ENCODE peak calls at places on chromosomes 3 and 15, in six cellular contexts. R is GM12891, P is thyroid gland, D is esophagus squamous epithelium, Q is IMR-90, G is GM12892. N is an unnamed sample.

GRCh38 chr3:195767792-195768191 is 43.9 kb downstream of the MUC4 start:
- DNase-seq in Q (no peak), G (no peak), R (no peak), D (no peak), P (no peak), N (no peak)

GRCh38 chr3:115562636-115563267 is 60.6 kb upstream of the GAP43 start:
- DNase-seq in D (no peak), Q (no peak), P (no peak), R (no peak), G (no peak), N (no peak)

GRCh38 chr15:81524496-81524895 is 150.5 kb upstream of the TMC3 start:
- DNase-seq in P (no peak), Q (no peak), D (no peak), G (no peak), R (no peak), N (no peak)

GRCh38 chr3:133489466-133490085 is 83.9 kb upstream of the CDV3 start:
- DNase-seq in G (no peak), Q (peak), D (no peak), P (no peak), R (no peak), N (no peak)

GRCh38 chr15:51888593-51889195 is 59.2 kb downstream of the TMOD3 start:
- DNase-seq in G (no peak), P (no peak), Q (peak), D (no peak), R (no peak), N (no peak)

GRCh38 chr3:133667118-133667517 is 5.4 kb upstream of the TOPBP1 start:
- DNase-seq in Q (no peak), G (no peak), R (no peak), D (no peak), P (no peak), N (no peak)

GRCh38 chr15:31486506-31486905 is 159.9 kb downstream of the KLF13 start:
- DNase-seq in G (no peak), R (no peak), D (no peak), P (no peak), Q (no peak), N (no peak)

GRCh38 chr3:194298331-194299227 is 52.5 kb downstream of the CPN2 start:
- DNase-seq in G (no peak), Q (no peak), D (no peak), R (no peak), P (peak), N (no peak)

GRCh38 chr3:127078626-127079025 is 95.7 kb downstream of the PLXNA1 start:
- DNase-seq in Q (no peak), P (no peak), G (no peak), D (no peak), R (no peak), N (no peak)

GRCh38 chr15:38071211-38071972 is 137.0 kb downstream of the TMCO5A start:
- DNase-seq in D (no peak), G (no peak), Q (no peak), P (no peak), R (no peak), N (no peak)

GRCh38 chr15:69032006-69032405 is 17.5 kb downstream of the NOX5 start:
- DNase-seq in Q (no peak), P (no peak), R (no peak), G (no peak), D (no peak), N (no peak)

GRCh38 chr3:18872466-18872865 is 275.8 kb upstream of the KCNH8 start:
- DNase-seq in R (no peak), G (no peak), D (no peak), P (no peak), Q (no peak), N (no peak)

GRCh38 chr3:133464573-133464972 is 64.7 kb downstream of the BFSP2 start:
- DNase-seq in R (no peak), G (no peak), P (peak), Q (peak), D (no peak), N (no peak)

GRCh38 chr15:28005004-28005527 is 94.0 kb downstream of the OCA2 start:
- DNase-seq in R (no peak), G (no peak), Q (no peak), P (no peak), D (no peak), N (no peak)

GRCh38 chr3:127680146-127680661 is 7.5 kb downstream of the ABTB1 start:
- DNase-seq in R (no peak), D (no peak), G (no peak), P (no peak), Q (no peak), N (no peak)

GRCh38 chr15:65824031-65824743 is 32.1 kb upstream of the DENND4A start:
- DNase-seq in Q (peak), G (no peak), D (no peak), R (no peak), P (peak), N (peak)

GRCh38 chr15:61549727-61550126 is 320.6 kb upstream of the RORA start:
- DNase-seq in R (no peak), G (no peak), P (no peak), Q (no peak), D (no peak), N (no peak)

GRCh38 chr3:161559177-161559998 is 62.8 kb downstream of the OTOL1 start:
- DNase-seq in R (no peak), Q (peak), P (peak), D (no peak), G (no peak), N (no peak)

GRCh38 chr3:62201438-62202035 is 171.8 kb downstream of the FEZF2 start:
- DNase-seq in Q (peak), D (no peak), P (no peak), R (peak), G (no peak), N (no peak)

GRCh38 chr15:75578948-75579908 is at the start of gene PTPN9:
- DNase-seq in G (peak), R (peak), Q (peak), D (no peak), P (peak), N (peak)

GRCh38 chr3:32153414-32154016 is 47.1 kb downstream of the GPD1L start:
- DNase-seq in D (no peak), R (no peak), P (no peak), Q (no peak), G (no peak), N (no peak)
- TF ChIP-seq POLR2A in D (no peak), R (no peak), P (no peak), Q (no peak), G (no peak), N (no peak)

GRCh38 chr3:134879991-134880390 is 84.9 kb downstream of the EPHB1 start:
- DNase-seq in R (no peak), Q (no peak), P (no peak), D (no peak), G (no peak), N (no peak)
- TF ChIP-seq POLR2A in R (no peak), Q (no peak), P (no peak), D (no peak), G (no peak), N (no peak)

GRCh38 chr3:49856181-49857005 is at the start of gene TRAIP:
- DNase-seq in P (peak), R (peak), D (peak), G (peak), Q (peak), N (peak)
- TF ChIP-seq POLR2A in P (peak), R (peak), D (peak), G (peak), Q (no peak), N (no peak)

GRCh38 chr3:138114988-138115971 is at the start of gene DZIP1L:
- DNase-seq in G (peak), D (no peak), Q (peak), R (peak), P (peak), N (peak)
- TF ChIP-seq POLR2A in G (no peak), D (peak), Q (peak), R (no peak), P (peak), N (peak)

GRCh38 chr3:146159616-146160232 is 1.3 kb downstream of the PLOD2 start:
- DNase-seq in G (no peak), Q (no peak), R (no peak), D (no peak), P (no peak), N (no peak)

GRCh38 chr3:146161725-146162047 is 702 bp upstream of the PLOD2 start:
- DNase-seq in G (no peak), R (no peak), Q (peak), P (peak), D (no peak), N (no peak)

GRCh38 chr3:146160233-146160963 is 586 bp downstream of the PLOD2 start:
- DNase-seq in Q (peak), G (no peak), R (no peak), P (peak), D (no peak), N (peak)

GRCh38 chr3:146162561-146162960 is 1.6 kb upstream of the PLOD2 start:
- DNase-seq in Q (no peak), R (no peak), G (no peak), D (no peak), P (peak), N (no peak)

GRCh38 chr3:146160964-146161724 is at the start of gene PLOD2:
- DNase-seq in D (no peak), G (peak), P (peak), R (peak), Q (peak), N (peak)
- TF ChIP-seq POLR2A in D (peak), G (no peak), P (peak), R (no peak), Q (peak), N (peak)

GRCh38 chr3:144127700-144128099 is 156.1 kb downstream of the DIPK2A start:
- DNase-seq in Q (no peak), P (no peak), R (no peak), D (no peak), G (no peak), N (no peak)

GRCh38 chr3:144127014-144127413 is 155.4 kb downstream of the DIPK2A start:
- DNase-seq in Q (no peak), D (no peak), G (no peak), R (no peak), P (no peak), N (no peak)

GRCh38 chr3:144129536-144130214 is 158.1 kb downstream of the DIPK2A start:
- DNase-seq in Q (no peak), P (no peak), D (no peak), R (no peak), G (no peak), N (no peak)

DNA sequence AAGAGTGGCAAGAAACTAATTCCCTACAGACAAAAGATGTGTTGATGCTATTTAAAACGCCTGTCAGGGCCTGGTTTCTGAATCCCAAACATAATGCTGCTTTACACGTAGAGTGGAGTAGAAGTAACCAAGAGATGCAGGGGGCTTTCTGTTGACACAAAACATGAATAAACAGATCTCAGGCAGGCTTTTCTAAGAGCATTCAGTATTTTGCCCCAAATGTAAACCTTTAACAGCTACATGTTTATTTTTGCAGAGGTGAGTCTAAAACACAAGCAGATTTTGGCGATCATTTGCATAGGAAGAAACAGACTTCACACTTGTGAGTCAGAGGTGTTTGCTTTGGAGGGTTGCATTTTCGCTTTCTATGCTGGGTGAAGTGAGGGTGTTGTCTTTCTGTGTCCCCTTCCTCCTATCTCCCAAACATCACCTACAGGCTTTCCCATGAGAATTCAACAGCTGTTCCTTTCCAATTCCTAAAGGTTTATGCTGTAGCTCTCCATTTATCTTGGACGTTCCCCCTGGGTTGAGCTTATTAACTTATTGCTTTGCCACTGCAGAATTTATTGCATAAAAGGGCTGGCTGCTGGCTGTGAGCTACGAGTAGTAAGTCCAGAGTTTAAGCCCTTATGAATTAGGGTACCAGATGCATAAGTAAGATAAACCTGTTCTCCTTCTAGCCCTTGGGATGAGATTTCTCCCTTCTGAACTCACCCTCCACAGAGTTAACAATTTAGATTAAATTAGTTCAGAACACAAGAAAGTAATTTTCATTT is 156.7 kb downstream of the DIPK2A start:
- DNase-seq in P (no peak), R (peak), Q (no peak), G (peak), D (no peak), N (no peak)
- TF ChIP-seq POLR2A in P (no peak), R (peak), Q (no peak), G (peak), D (no peak), N (no peak)